ENCODE peak calls at places on chromosomes 6 and 20, in nine cellular contexts. K is prostate gland, P is AG09319, J is fibroblast of pulmonary artery, M is psoas muscle, U is HCT116, L is HFFc6, I is GM13976, W is Panc1. A is an unnamed sample.

GRCh38 chr6:5333653-5334052 is 72.3 kb downstream of the FARS2 start:
- DNase-seq in K (no peak), P (no peak), J (peak), M (no peak), U (no peak), L (peak), I (no peak), W (no peak), A (no peak)

GRCh38 chr6:128361378-128361777 is 159.0 kb downstream of the PTPRK start:
- DNase-seq in K (no peak), P (no peak), J (no peak), M (no peak), U (no peak), L (no peak), I (no peak), W (no peak), A (no peak)

GRCh38 chr6:20879526-20879925 is 345.3 kb downstream of the CDKAL1 start:
- DNase-seq in K (no peak), P (no peak), J (no peak), M (no peak), U (no peak), L (no peak), I (no peak), W (no peak), A (no peak)

GRCh38 chr6:89215391-89215790 is 1.8 kb downstream of the GABRR1 start:
- DNase-seq in K (no peak), P (no peak), J (no peak), M (no peak), U (no peak), L (no peak), I (no peak), W (no peak), A (no peak)

GRCh38 chr20:6705106-6705766 is 62.2 kb upstream of the BMP2 start:
- DNase-seq in K (no peak), P (no peak), J (no peak), M (no peak), U (no peak), L (no peak), I (no peak), W (no peak), A (no peak)

GRCh38 chr6:32692019-32692418 is 25.6 kb upstream of the HLA-DQB1 start:
- DNase-seq in K (peak), P (no peak), J (peak), M (no peak), U (peak), L (no peak), I (peak), W (peak), A (peak)

GRCh38 chr6:147201885-147202515 is 2.2 kb upstream of the STXBP5 start:
- DNase-seq in K (no peak), P (no peak), J (peak), M (no peak), U (no peak), L (peak), I (peak), W (no peak), A (peak)

GRCh38 chr6:132812255-132812732 is 2.1 kb upstream of the RPS12 start:
- DNase-seq in K (no peak), P (no peak), J (peak), M (no peak), U (no peak), L (peak), I (no peak), W (no peak), A (peak)

GRCh38 chr6:27260339-27260738 is 12.8 kb downstream of the PRSS16 start:
- DNase-seq in K (no peak), P (no peak), J (no peak), M (no peak), U (no peak), L (no peak), I (no peak), W (no peak), A (no peak)

GRCh38 chr6:170274713-170275560 is 15.9 kb downstream of the DLL1 start:
- DNase-seq in K (no peak), P (no peak), J (no peak), M (peak), U (no peak), L (no peak), I (no peak), W (no peak), A (no peak)

GRCh38 chr6:116200619-116201249 is 53.1 kb downstream of the TSPYL4 start:
- DNase-seq in K (no peak), P (no peak), J (no peak), M (no peak), U (no peak), L (no peak), I (no peak), W (no peak), A (no peak)

GRCh38 chr6:132719736-132720448 is 6.0 kb upstream of the VNN1 start:
- DNase-seq in K (no peak), P (no peak), J (no peak), M (no peak), U (no peak), L (no peak), I (no peak), W (no peak), A (no peak)

GRCh38 chr6:156718647-156719394 is 58.4 kb upstream of the ARID1B start:
- DNase-seq in K (no peak), P (no peak), J (peak), M (peak), U (peak), L (no peak), I (no peak), W (peak), A (no peak)

GRCh38 chr20:63230800-63231268 is 4.9 kb upstream of the BIRC7 start:
- DNase-seq in K (peak), P (peak), J (peak), M (peak), U (no peak), L (peak), I (no peak), W (no peak), A (peak)

GRCh38 chr6:33725891-33726673 is 14.6 kb upstream of the UQCC2 start:
- DNase-seq in K (no peak), P (no peak), J (no peak), M (no peak), U (no peak), L (no peak), I (no peak), W (no peak), A (no peak)

GRCh38 chr20:10157539-10157938 is 61.1 kb upstream of the SNAP25 start:
- DNase-seq in K (no peak), P (no peak), J (no peak), M (no peak), U (no peak), L (no peak), I (no peak), W (no peak), A (no peak)

GRCh38 chr6:136134275-136134674 is 115.8 kb downstream of the MTFR2 start:
- DNase-seq in K (no peak), P (no peak), J (no peak), M (no peak), U (no peak), L (no peak), I (no peak), W (no peak), A (no peak)

GRCh38 chr20:35277127-35277526 is 795 bp downstream of the MMP24OS start:
- DNase-seq in K (no peak), P (no peak), J (no peak), M (no peak), U (no peak), L (no peak), I (no peak), W (no peak), A (no peak)

GRCh38 chr20:38237381-38237780 is 23.2 kb downstream of the KIAA1755 start:
- DNase-seq in K (no peak), P (no peak), J (no peak), M (no peak), U (no peak), L (no peak), I (no peak), W (no peak), A (no peak)

GRCh38 chr6:21993841-21994240 is 303.0 kb downstream of the PRL start:
- DNase-seq in K (no peak), P (no peak), J (no peak), M (no peak), U (no peak), L (no peak), I (no peak), W (no peak), A (no peak)

GRCh38 chr20:45957021-45957941 is 14.7 kb downstream of the ZNF335 start:
- DNase-seq in K (no peak), P (no peak), J (no peak), M (peak), U (no peak), L (no peak), I (no peak), W (no peak), A (no peak)

GRCh38 chr6:111721677-111722219 is 116.1 kb upstream of the TRAF3IP2 start:
- DNase-seq in K (no peak), P (no peak), J (peak), M (no peak), U (peak), L (peak), I (peak), W (no peak), A (peak)

GRCh38 chr20:57158474-57158873 is 108.0 kb downstream of the BMP7 start:
- DNase-seq in K (no peak), P (no peak), J (no peak), M (no peak), U (no peak), L (no peak), I (no peak), W (no peak), A (no peak)

GRCh38 chr20:58719971-58720371 is 27.4 kb downstream of the NPEPL1 start:
- DNase-seq in K (peak), P (no peak), J (no peak), M (peak), U (no peak), L (no peak), I (peak), W (no peak), A (no peak)

GRCh38 chr6:21163110-21163837 is 430.3 kb upstream of the SOX4 start:
- DNase-seq in K (no peak), P (no peak), J (peak), M (no peak), U (peak), L (peak), I (no peak), W (no peak), A (no peak)

GRCh38 chr6:7243188-7243942 is 69.6 kb downstream of the SSR1 start:
- DNase-seq in K (no peak), P (no peak), J (peak), M (no peak), U (peak), L (peak), I (peak), W (peak), A (peak)
- TF ChIP-seq CTCF in K (peak), P (peak), J (peak), M (peak), U (peak), L (peak), I (peak), W (peak), A (peak)

GRCh38 chr20:3672864-3673550 is 8.8 kb downstream of the ADAM33 start:
- DNase-seq in K (no peak), P (no peak), J (no peak), M (no peak), U (no peak), L (no peak), I (no peak), W (no peak), A (no peak)

GRCh38 chr20:3674995-3675900 is 6.6 kb downstream of the ADAM33 start:
- DNase-seq in K (no peak), P (no peak), J (no peak), M (no peak), U (no peak), L (no peak), I (no peak), W (no peak), A (no peak)

GRCh38 chr20:3671986-3672863 is 9.0 kb upstream of the GFRA4 start:
- DNase-seq in K (no peak), P (no peak), J (no peak), M (no peak), U (no peak), L (no peak), I (no peak), W (no peak), A (no peak)

GRCh38 chr20:3673551-3674070 is 8.2 kb downstream of the ADAM33 start:
- DNase-seq in K (no peak), P (no peak), J (no peak), M (no peak), U (no peak), L (no peak), I (no peak), W (no peak), A (no peak)

GRCh38 chr20:3674447-3674846 is 7.4 kb downstream of the ADAM33 start:
- DNase-seq in K (no peak), P (no peak), J (no peak), M (no peak), U (no peak), L (no peak), I (no peak), W (no peak), A (no peak)
- TF ChIP-seq CTCF in K (no peak), P (no peak), J (no peak), M (no peak), U (no peak), L (no peak), I (no peak), W (no peak), A (no peak)

DNA sequence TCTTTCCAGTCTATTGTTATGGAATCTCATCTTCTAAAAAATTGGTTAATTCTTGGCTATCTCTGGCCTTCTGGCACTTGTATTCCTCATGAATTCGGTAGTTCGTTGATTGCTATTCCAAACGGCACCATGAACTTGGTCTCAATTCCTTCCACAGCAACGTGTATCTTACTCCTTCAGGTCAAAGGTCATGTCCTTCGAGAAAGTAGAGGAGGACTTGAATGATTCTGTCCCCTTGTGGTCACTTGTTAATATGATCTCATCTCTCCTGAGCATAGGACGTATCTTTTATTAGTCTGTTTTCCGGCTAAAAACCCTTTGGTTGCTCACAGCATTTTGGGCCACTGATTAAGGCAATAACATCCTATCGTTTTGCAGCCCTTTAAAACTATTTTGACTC is 9.4 kb downstream of the TLDC2 start:
- DNase-seq in K (no peak), P (no peak), J (no peak), M (no peak), U (no peak), L (no peak), I (no peak), W (no peak), A (no peak)
- TF ChIP-seq CTCF in K (no peak), P (no peak), J (no peak), M (no peak), U (peak), L (peak), I (no peak), W (no peak), A (no peak)

GRCh38 chr6:104704191-104704590 is 155.5 kb downstream of the HACE1 start:
- DNase-seq in K (no peak), P (no peak), J (peak), M (no peak), U (no peak), L (no peak), I (no peak), W (no peak), A (no peak)

GRCh38 chr6:104702126-104702841 is 157.4 kb downstream of the HACE1 start:
- DNase-seq in K (no peak), P (no peak), J (no peak), M (no peak), U (no peak), L (no peak), I (no peak), W (no peak), A (no peak)

GRCh38 chr6:104705916-104706442 is 153.7 kb downstream of the HACE1 start:
- DNase-seq in K (no peak), P (no peak), J (no peak), M (no peak), U (no peak), L (no peak), I (no peak), W (no peak), A (no peak)

GRCh38 chr6:104700371-104701185 is 159.1 kb downstream of the HACE1 start:
- DNase-seq in K (no peak), P (no peak), J (no peak), M (no peak), U (no peak), L (no peak), I (no peak), W (no peak), A (no peak)

DNA sequence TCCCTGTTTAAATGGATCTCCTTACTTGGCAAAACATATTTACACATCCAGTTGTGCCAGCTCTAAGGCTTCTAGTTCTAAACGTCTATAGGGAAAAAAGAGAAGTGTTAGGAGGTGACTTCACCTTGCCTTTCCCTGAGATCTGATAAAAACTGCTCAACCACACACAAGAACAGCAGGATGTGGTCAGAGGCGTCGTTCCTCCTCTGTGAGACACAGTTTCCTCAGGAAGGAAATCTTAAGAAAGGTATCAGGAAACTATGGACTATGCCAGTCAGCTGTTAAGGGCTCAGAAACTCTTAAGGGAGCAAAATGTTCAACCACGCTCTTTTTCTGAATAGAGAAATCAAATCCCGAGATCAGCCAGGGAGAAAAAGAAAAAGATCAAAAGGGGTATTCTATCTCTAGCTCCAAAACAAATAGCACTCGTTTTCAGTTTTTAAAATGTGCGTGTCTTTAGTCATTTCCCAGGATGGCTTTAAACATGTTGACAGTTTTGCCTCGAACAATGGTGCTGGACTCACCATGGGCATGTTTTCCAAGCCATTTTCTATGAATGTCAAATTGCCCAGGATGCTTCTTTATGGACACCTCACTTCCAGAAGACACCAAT is 154.5 kb downstream of the HACE1 start:
- DNase-seq in K (no peak), P (no peak), J (peak), M (no peak), U (no peak), L (no peak), I (no peak), W (peak), A (peak)
- TF ChIP-seq CTCF in K (no peak), P (no peak), J (no peak), M (no peak), U (no peak), L (no peak), I (no peak), W (no peak), A (no peak)

DNA sequence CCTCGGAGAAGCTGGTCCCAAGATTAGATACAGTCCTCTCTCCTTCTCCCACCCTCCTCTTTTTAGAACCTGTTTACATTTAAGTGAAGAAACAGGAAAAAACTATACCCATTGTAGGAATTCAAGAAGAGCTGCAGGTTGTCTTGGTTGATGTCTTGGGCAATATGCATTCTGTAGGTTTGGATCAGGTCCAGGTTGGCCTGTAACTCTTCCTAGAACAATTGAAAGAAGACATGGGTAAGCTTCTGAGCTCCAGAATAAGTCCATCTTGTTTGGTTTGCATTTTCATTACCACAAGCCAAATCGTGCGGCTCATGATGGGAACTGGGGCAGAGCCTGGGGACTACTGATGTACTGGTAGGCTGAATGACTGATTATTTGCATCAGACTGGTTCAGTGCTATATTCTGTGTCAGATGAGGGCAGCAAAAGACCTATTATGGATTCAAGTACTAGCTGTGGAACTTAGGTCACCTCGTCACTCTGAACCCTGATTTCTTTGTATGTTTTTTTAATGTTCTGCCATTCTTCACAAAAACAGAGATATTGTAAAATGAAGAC is 20.3 kb upstream of the SLA2 start:
- DNase-seq in K (no peak), P (no peak), J (peak), M (no peak), U (no peak), L (peak), I (no peak), W (no peak), A (peak)
- TF ChIP-seq CTCF in K (no peak), P (peak), J (peak), M (no peak), U (no peak), L (peak), I (no peak), W (no peak), A (peak)

DNA sequence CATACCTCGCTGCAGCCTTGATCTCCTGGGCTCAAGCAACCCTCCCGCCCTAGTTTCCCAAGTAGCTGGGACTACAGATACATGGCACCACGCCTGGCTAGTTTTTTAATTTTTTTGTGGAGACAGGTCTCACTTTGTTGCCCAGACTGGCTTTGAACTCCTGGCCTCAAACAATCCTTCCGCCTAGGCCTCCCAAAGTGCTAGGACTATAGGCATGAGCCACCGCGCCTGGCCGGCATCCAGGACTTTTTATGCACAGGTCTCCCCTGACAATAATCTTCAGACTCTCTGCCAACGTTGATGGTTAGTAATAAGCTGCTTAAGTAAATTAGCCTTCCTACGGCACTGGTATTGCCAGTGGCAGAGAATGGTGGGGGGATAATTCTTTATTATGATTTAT is 110.5 kb upstream of the MTHFD1L start:
- DNase-seq in K (no peak), P (no peak), J (no peak), M (no peak), U (no peak), L (no peak), I (no peak), W (no peak), A (no peak)
- TF ChIP-seq CTCF in K (no peak), P (no peak), J (no peak), M (no peak), U (no peak), L (no peak), I (no peak), W (no peak), A (no peak)

GRCh38 chr6:40990301-40990700 is 48.7 kb downstream of the UNC5CL start:
- DNase-seq in K (no peak), P (no peak), J (no peak), M (no peak), U (no peak), L (no peak), I (no peak), W (no peak), A (no peak)
- TF ChIP-seq CTCF in K (no peak), P (no peak), J (peak), M (no peak), U (no peak), L (peak), I (no peak), W (peak), A (no peak)

GRCh38 chr6:98839788-98840361 is 5.5 kb downstream of the POU3F2 start:
- DNase-seq in K (no peak), P (no peak), J (peak), M (no peak), U (no peak), L (peak), I (no peak), W (no peak), A (no peak)
- TF ChIP-seq CTCF in K (no peak), P (peak), J (peak), M (no peak), U (peak), L (peak), I (no peak), W (peak), A (peak)

A was measured in GM12865.